ENCODE peak calls at places on chromosomes 6 and 20, in six cellular contexts. Z is heart right ventricle, R is HFFc6, Q is WERI-Rb-1, F is SK-N-SH, S is astrocyte of the spinal cord. H is an unnamed sample.

GRCh38 chr20:55166063-55166462 is 690.7 kb downstream of the DOK5 start:
- DNase-seq in Z (no peak), R (no peak), Q (no peak), F (no peak), S (no peak), H (no peak)

GRCh38 chr6:159106627-159107241 is 61.9 kb upstream of the TAGAP start:
- DNase-seq in Z (peak), R (peak), Q (peak), F (no peak), S (peak), H (peak)

GRCh38 chr20:53150532-53150931 is 178.4 kb downstream of the TSHZ2 start:
- DNase-seq in Z (no peak), R (no peak), Q (no peak), F (no peak), S (no peak), H (no peak)

GRCh38 chr6:116326392-116326717 is 44.4 kb upstream of the DSE start:
- DNase-seq in Z (no peak), R (no peak), Q (no peak), F (no peak), S (no peak), H (no peak)

GRCh38 chr20:31608256-31608980 is 3.3 kb downstream of the ID1 start:
- DNase-seq in Z (peak), R (peak), Q (peak), F (peak), S (peak), H (peak)

GRCh38 chr6:26344658-26345057 is 20.3 kb upstream of the BTN3A2 start:
- DNase-seq in Z (no peak), R (no peak), Q (no peak), F (no peak), S (no peak), H (no peak)

GRCh38 chr20:10733122-10733521 is 59.3 kb upstream of the JAG1 start:
- DNase-seq in Z (no peak), R (no peak), Q (peak), F (no peak), S (no peak), H (no peak)

GRCh38 chr20:36646678-36647077 is 682 bp upstream of the SLA2 start:
- DNase-seq in Z (no peak), R (no peak), Q (no peak), F (no peak), S (no peak), H (no peak)

GRCh38 chr6:118551063-118551672 is 3.1 kb downstream of the PLN start:
- DNase-seq in Z (no peak), R (peak), Q (no peak), F (peak), S (peak), H (peak)

GRCh38 chr6:14431375-14432330 is 314.1 kb downstream of the CD83 start:
- DNase-seq in Z (peak), R (no peak), Q (peak), F (no peak), S (no peak), H (no peak)

GRCh38 chr6:68635706-68636513 is 828 bp downstream of the ADGRB3 start:
- DNase-seq in Z (no peak), R (no peak), Q (peak), F (peak), S (peak), H (peak)

GRCh38 chr20:31968299-31969126 is 562 bp downstream of the XKR7 start:
- DNase-seq in Z (peak), R (peak), Q (no peak), F (peak), S (peak), H (peak)

GRCh38 chr6:9711313-9711712 is 703.6 kb downstream of the TFAP2A start:
- DNase-seq in Z (no peak), R (no peak), Q (no peak), F (no peak), S (no peak), H (no peak)

GRCh38 chr6:4640139-4640538 is 136.1 kb upstream of the CDYL start:
- DNase-seq in Z (no peak), R (peak), Q (no peak), F (no peak), S (no peak), H (no peak)

GRCh38 chr20:4457566-4458543 is 263.9 kb upstream of the PRND start:
- DNase-seq in Z (no peak), R (no peak), Q (no peak), F (no peak), S (no peak), H (no peak)

GRCh38 chr6:14621518-14621917 is 503.9 kb downstream of the CD83 start:
- DNase-seq in Z (no peak), R (no peak), Q (no peak), F (no peak), S (no peak), H (no peak)

GRCh38 chr6:165308926-165309731 is at the start of gene C6orf118:
- DNase-seq in Z (peak), R (no peak), Q (peak), F (peak), S (peak), H (no peak)

GRCh38 chr6:92122746-92123145 is 1296.6 kb downstream of the EPHA7 start:
- DNase-seq in Z (no peak), R (no peak), Q (no peak), F (peak), S (peak), H (no peak)

GRCh38 chr20:39568090-39568489 is 605.9 kb downstream of the DHX35 start:
- DNase-seq in Z (no peak), R (no peak), Q (no peak), F (peak), S (no peak), H (no peak)

GRCh38 chr20:16004108-16004854 is 569.0 kb downstream of the KIF16B start:
- DNase-seq in Z (peak), R (no peak), Q (no peak), F (no peak), S (no peak), H (no peak)

GRCh38 chr6:4637691-4638433 is 138.3 kb upstream of the CDYL start:
- DNase-seq in Z (no peak), R (peak), Q (no peak), F (no peak), S (peak), H (peak)

GRCh38 chr20:17593902-17594301 is 24.0 kb downstream of the DSTN start:
- DNase-seq in Z (no peak), R (no peak), Q (no peak), F (no peak), S (no peak), H (no peak)

GRCh38 chr20:59958123-59958522 is at the start of gene CDH26:
- DNase-seq in Z (no peak), R (no peak), Q (no peak), F (no peak), S (no peak), H (no peak)

GRCh38 chr6:160031442-160031841 is 62.6 kb downstream of the IGF2R start:
- DNase-seq in Z (no peak), R (peak), Q (no peak), F (no peak), S (peak), H (no peak)

GRCh38 chr6:152952045-152952444 is 30.8 kb downstream of the FBXO5 start:
- DNase-seq in Z (no peak), R (peak), Q (no peak), F (no peak), S (peak), H (no peak)

GRCh38 chr6:22147983-22148797 is 148.6 kb downstream of the PRL start:
- DNase-seq in Z (peak), R (peak), Q (peak), F (peak), S (peak), H (no peak)

GRCh38 chr6:63527658-63528514 is 44.4 kb upstream of the LOC128125822 start:
- DNase-seq in Z (no peak), R (peak), Q (no peak), F (no peak), S (peak), H (no peak)

GRCh38 chr6:75416443-75416842 is 77.2 kb downstream of the FILIP1 start:
- DNase-seq in Z (no peak), R (no peak), Q (no peak), F (no peak), S (no peak), H (no peak)

GRCh38 chr6:18004256-18004985 is 17.0 kb upstream of the KIF13A start:
- DNase-seq in Z (no peak), R (no peak), Q (no peak), F (no peak), S (no peak), H (no peak)

GRCh38 chr20:2210646-2211556 is 84.9 kb upstream of the TGM3 start:
- DNase-seq in Z (peak), R (peak), Q (no peak), F (no peak), S (peak), H (no peak)

GRCh38 chr6:10759884-10760329 is 12.3 kb downstream of the TMEM14B start:
- DNase-seq in Z (no peak), R (peak), Q (peak), F (no peak), S (peak), H (no peak)

GRCh38 chr6:10756085-10756484 is 8.5 kb downstream of the TMEM14B start:
- DNase-seq in Z (no peak), R (no peak), Q (no peak), F (no peak), S (no peak), H (no peak)

GRCh38 chr6:10763006-10763405 is 15.4 kb downstream of the TMEM14B start:
- DNase-seq in Z (no peak), R (no peak), Q (no peak), F (no peak), S (peak), H (no peak)

GRCh38 chr6:10759312-10759839 is 11.8 kb downstream of the TMEM14B start:
- DNase-seq in Z (no peak), R (peak), Q (no peak), F (peak), S (peak), H (no peak)
- TF ChIP-seq CTCF in Z (peak), R (peak), Q (peak), F (peak), S (peak), H (peak)

GRCh38 chr6:99330159-99330558 is 19.3 kb downstream of the FAXC start:
- DNase-seq in Z (peak), R (peak), Q (peak), F (peak), S (peak), H (peak)
- TF ChIP-seq CTCF in Z (no peak), R (peak), Q (peak), F (peak), S (peak), H (peak)

GRCh38 chr20:297925-298754 is 770 bp downstream of the ZCCHC3 start:
- DNase-seq in Z (peak), R (peak), Q (peak), F (peak), S (peak), H (peak)

GRCh38 chr20:295804-296203 is 1.6 kb upstream of the ZCCHC3 start:
- DNase-seq in Z (no peak), R (no peak), Q (no peak), F (no peak), S (no peak), H (no peak)

GRCh38 chr20:294602-295001 is 2.8 kb upstream of the ZCCHC3 start:
- DNase-seq in Z (no peak), R (no peak), Q (no peak), F (no peak), S (no peak), H (no peak)

GRCh38 chr20:298755-299391 is 1.5 kb downstream of the ZCCHC3 start:
- DNase-seq in Z (no peak), R (no peak), Q (no peak), F (no peak), S (no peak), H (no peak)

DNA sequence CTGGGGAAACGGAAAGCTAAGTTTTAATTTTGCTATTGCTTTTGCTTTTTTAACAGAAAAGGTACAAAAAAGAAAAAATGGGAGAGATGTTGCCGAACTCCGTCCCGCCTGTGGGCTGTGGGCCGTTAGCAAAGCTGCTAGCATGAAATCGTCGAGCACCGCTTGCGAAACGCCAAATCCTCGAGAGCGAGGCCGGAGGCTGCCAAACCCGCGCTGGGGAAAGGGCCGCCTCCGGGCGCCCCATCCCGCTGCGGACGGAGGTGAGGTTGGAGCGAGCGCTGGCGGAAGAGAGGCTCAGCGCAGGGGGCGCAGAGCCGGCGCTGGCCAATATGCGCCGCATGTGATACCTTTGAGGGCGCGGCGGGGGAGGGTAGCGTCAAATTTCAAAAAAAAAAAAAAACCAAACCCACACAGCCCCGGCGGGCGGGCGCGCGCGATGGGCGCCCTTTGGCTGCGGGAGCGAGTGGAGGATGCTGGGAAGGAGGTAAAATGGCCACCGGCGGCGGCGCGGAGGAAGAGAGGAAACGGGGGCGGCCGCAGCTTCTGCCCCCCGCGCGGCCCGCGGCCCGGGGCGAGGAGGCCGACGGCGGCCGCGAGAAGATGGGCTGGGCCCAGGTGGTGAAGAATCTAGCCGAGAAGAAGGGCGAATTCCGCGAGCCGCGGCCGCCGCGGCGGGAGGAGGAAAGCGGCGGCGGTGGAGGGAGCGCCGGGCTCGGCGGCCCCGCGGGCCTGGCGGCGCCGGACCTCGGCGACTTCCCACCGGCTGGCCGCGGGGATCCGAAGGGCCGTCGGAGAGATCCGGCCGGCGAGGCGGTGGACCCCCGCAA is at the start of gene ZCCHC3:
- DNase-seq in Z (peak), R (peak), Q (peak), F (peak), S (peak), H (peak)
- TF ChIP-seq CTCF in Z (no peak), R (peak), Q (no peak), F (peak), S (peak), H (no peak)

GRCh38 chr20:41248371-41249024 is 69.0 kb downstream of the ZHX3 start:
- DNase-seq in Z (peak), R (no peak), Q (no peak), F (no peak), S (peak), H (no peak)

GRCh38 chr20:41242352-41242751 is 75.2 kb downstream of the ZHX3 start:
- DNase-seq in Z (no peak), R (no peak), Q (no peak), F (no peak), S (no peak), H (no peak)

GRCh38 chr20:41247523-41248370 is 69.8 kb downstream of the ZHX3 start:
- DNase-seq in Z (no peak), R (no peak), Q (no peak), F (no peak), S (peak), H (no peak)

GRCh38 chr20:41242807-41243206 is 74.7 kb downstream of the ZHX3 start:
- DNase-seq in Z (no peak), R (no peak), Q (no peak), F (no peak), S (no peak), H (no peak)

DNA sequence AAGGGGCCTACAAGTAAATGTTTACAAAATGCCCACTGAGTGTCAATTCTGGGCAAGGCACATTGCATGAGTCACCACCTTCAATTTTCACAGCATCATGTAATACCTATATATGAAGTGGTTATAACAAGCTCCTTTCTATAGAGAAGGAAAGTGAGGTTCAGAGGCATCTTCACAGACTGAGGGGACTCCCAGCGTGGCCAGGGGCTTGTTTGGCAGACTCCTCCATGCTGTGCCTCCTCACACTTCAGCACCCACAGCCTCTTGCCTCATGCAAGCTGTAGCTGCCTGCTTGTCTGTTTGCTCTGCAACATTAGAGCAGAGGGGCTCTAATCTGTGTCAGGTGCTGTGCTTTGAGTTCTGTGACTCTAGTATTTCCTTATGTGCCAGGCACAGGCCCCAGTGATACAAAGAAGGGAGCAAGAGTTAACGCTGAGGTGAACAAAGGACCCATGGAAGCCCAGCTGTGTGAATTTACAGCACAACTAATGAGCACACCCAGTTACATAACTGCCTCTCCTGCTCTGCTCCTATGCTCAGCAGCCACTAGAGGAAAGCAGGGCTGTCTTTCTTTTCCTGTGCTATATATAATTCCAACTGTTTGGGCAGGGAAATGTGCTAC is 72.3 kb downstream of the ZHX3 start:
- DNase-seq in Z (peak), R (no peak), Q (no peak), F (no peak), S (no peak), H (no peak)
- TF ChIP-seq CTCF in Z (no peak), R (no peak), Q (no peak), F (no peak), S (peak), H (no peak)

GRCh38 chr20:50717974-50718761 is 13.2 kb upstream of the PARD6B start:
- DNase-seq in Z (no peak), R (no peak), Q (no peak), F (no peak), S (no peak), H (no peak)
- TF ChIP-seq CTCF in Z (no peak), R (peak), Q (peak), F (no peak), S (no peak), H (no peak)

DNA sequence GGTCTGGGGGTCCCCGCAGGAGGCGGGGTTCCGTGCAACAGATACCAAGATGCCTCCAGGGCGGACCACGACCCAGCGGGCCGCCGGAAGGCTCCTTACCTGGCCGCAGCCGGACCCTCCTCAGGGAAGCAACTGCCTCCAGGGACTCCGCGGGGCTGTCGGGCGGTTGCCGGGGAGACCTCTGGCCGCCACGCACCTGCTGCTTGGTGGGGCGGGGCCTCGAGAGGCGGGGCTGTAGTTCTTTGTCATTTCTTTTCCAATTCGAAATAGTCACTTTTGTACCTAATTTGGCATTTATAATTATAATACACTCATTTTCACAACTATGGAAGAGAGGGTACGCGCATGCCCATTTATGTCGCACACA is 646 bp downstream of the AK9 start:
- DNase-seq in Z (peak), R (no peak), Q (peak), F (peak), S (no peak), H (peak)
- TF ChIP-seq CTCF in Z (no peak), R (no peak), Q (no peak), F (no peak), S (no peak), H (no peak)

GRCh38 chr6:169022079-169022478 is 231.6 kb downstream of the THBS2 start:
- DNase-seq in Z (no peak), R (no peak), Q (peak), F (peak), S (no peak), H (no peak)
- TF ChIP-seq CTCF in Z (no peak), R (peak), Q (peak), F (no peak), S (peak), H (no peak)

GRCh38 chr6:163580311-163581030 is 166.0 kb downstream of the QKI start:
- DNase-seq in Z (no peak), R (no peak), Q (no peak), F (no peak), S (no peak), H (no peak)
- TF ChIP-seq CTCF in Z (no peak), R (no peak), Q (no peak), F (no peak), S (no peak), H (no peak)

GRCh38 chr6:8705435-8706020 is 270.2 kb upstream of the SLC35B3 start:
- DNase-seq in Z (no peak), R (no peak), Q (no peak), F (no peak), S (no peak), H (no peak)

GRCh38 chr6:8707369-8707768 is 272.0 kb upstream of the SLC35B3 start:
- DNase-seq in Z (no peak), R (no peak), Q (no peak), F (no peak), S (no peak), H (no peak)

GRCh38 chr6:8710668-8711431 is 275.5 kb upstream of the SLC35B3 start:
- DNase-seq in Z (no peak), R (no peak), Q (no peak), F (no peak), S (no peak), H (no peak)

GRCh38 chr6:8703059-8703458 is 267.7 kb upstream of the SLC35B3 start:
- DNase-seq in Z (no peak), R (no peak), Q (no peak), F (no peak), S (no peak), H (no peak)

GRCh38 chr6:8707956-8708772 is 272.8 kb upstream of the SLC35B3 start:
- DNase-seq in Z (no peak), R (peak), Q (peak), F (no peak), S (peak), H (peak)
- TF ChIP-seq CTCF in Z (no peak), R (peak), Q (peak), F (no peak), S (peak), H (peak)

H was measured in GM13977.